ENCODE peak calls at places on chromosomes 13 and 19, in ten cellular contexts. D, V, U, T, Z, P, M, A, K and G are unnamed samples.
A peak's percentile ranks its signal among the peaks of the same experiment; 100 is the strongest.

GRCh38 chr19:38700350-38700932 is 43.8 kb downstream of the CAPN12 start:
- DNase-seq in D (no peak), V (no peak), U (no peak), T (no peak), Z (no peak), P (no peak), M (no peak), A (no peak), K (no peak), G (no peak)

GRCh38 chr13:39350461-39350881 is 252.5 kb downstream of the LHFPL6 start:
- DNase-seq in D (no peak), V (peak; percentile 87), U (no peak), T (no peak), Z (no peak), P (no peak), M (no peak), A (no peak), K (no peak), G (no peak)

GRCh38 chr13:113124211-113125025 is 1.8 kb downstream of the F10 start:
- DNase-seq in D (no peak), V (no peak), U (no peak), T (peak; percentile 15), Z (no peak), P (no peak), M (no peak), A (no peak), K (no peak), G (no peak)

GRCh38 chr19:57850553-57851017 is 926 bp downstream of the ZNF587 start:
- DNase-seq in D (no peak), V (no peak), U (no peak), T (peak; percentile 55), Z (no peak), P (no peak), M (no peak), A (peak; percentile 9), K (peak; percentile 26), G (no peak)

GRCh38 chr19:41591951-41592562 is 16.1 kb downstream of the CEACAM21 start:
- DNase-seq in D (no peak), V (no peak), U (no peak), T (peak; percentile 12), Z (no peak), P (no peak), M (no peak), A (no peak), K (no peak), G (no peak)

GRCh38 chr13:28094311-28094710 is 6.1 kb downstream of the FLT3 start:
- DNase-seq in D (no peak), V (no peak), U (no peak), T (no peak), Z (no peak), P (no peak), M (no peak), A (no peak), K (no peak), G (no peak)

GRCh38 chr13:22761709-22762108 is 419.1 kb upstream of the SGCG start:
- DNase-seq in D (no peak), V (no peak), U (no peak), T (no peak), Z (no peak), P (no peak), M (no peak), A (no peak), K (no peak), G (no peak)

GRCh38 chr13:77002590-77003190 is 10.8 kb downstream of the CLN5 start:
- DNase-seq in D (no peak), V (peak; percentile 67), U (no peak), T (no peak), Z (no peak), P (no peak), M (no peak), A (no peak), K (no peak), G (no peak)

GRCh38 chr19:17504456-17504855 is 7.0 kb upstream of the PGLS start:
- DNase-seq in D (no peak), V (no peak), U (no peak), T (no peak), Z (no peak), P (no peak), M (no peak), A (no peak), K (no peak), G (no peak)

GRCh38 chr19:43541920-43542650 is 9.1 kb downstream of the ZNF575 start:
- DNase-seq in D (no peak), V (no peak), U (no peak), T (no peak), Z (no peak), P (no peak), M (no peak), A (no peak), K (no peak), G (no peak)

GRCh38 chr19:55373318-55373992 is 3.2 kb upstream of the TMEM190 start:
- DNase-seq in D (no peak), V (no peak), U (no peak), T (no peak), Z (no peak), P (no peak), M (no peak), A (no peak), K (no peak), G (no peak)

GRCh38 chr13:34847751-34848150 is 94.3 kb upstream of the NBEA start:
- DNase-seq in D (no peak), V (no peak), U (no peak), T (no peak), Z (peak; percentile 56), P (no peak), M (no peak), A (no peak), K (no peak), G (peak; percentile 18)